ENCODE peak calls at places on chromosomes 2 and 18, in eight cellular contexts. R is lower leg skin, B is fibroblast of the aortic adventitia, C is lower lobe of right lung, P is colonic mucosa, U is neuronal stem cell, K is cardiac fibroblast, F is right lobe of liver. A is an unnamed sample.

GRCh38 chr2:240121190-240121589 is 14.9 kb downstream of the COPS9 start:
- DNase-seq in R (no peak), B (no peak), C (no peak), P (no peak), U (no peak), K (no peak), F (no peak), A (no peak)

GRCh38 chr2:226583715-226584114 is 215.9 kb downstream of the IRS1 start:
- DNase-seq in R (no peak), B (peak), C (no peak), P (no peak), U (no peak), K (peak), F (no peak), A (peak)

GRCh38 chr2:8966123-8966908 is 37.2 kb downstream of the MBOAT2 start:
- DNase-seq in R (no peak), B (peak), C (no peak), P (no peak), U (no peak), K (peak), F (no peak), A (no peak)

GRCh38 chr2:162125138-162125537 is 26.9 kb downstream of the GCG start:
- DNase-seq in R (no peak), B (no peak), C (no peak), P (no peak), U (no peak), K (no peak), F (no peak), A (no peak)

GRCh38 chr2:204751472-204751871 is 206.2 kb downstream of the PARD3B start:
- DNase-seq in R (no peak), B (no peak), C (no peak), P (no peak), U (no peak), K (no peak), F (no peak), A (no peak)

GRCh38 chr2:36562245-36562644 is 35.7 kb downstream of the FEZ2 start:
- DNase-seq in R (no peak), B (peak), C (no peak), P (no peak), U (no peak), K (peak), F (no peak), A (no peak)

GRCh38 chr18:615773-616172 is 19.0 kb downstream of the CLUL1 start:
- DNase-seq in R (no peak), B (no peak), C (no peak), P (no peak), U (no peak), K (no peak), F (no peak), A (no peak)

GRCh38 chr2:227864161-227864756 is 7.2 kb upstream of the DAW1 start:
- DNase-seq in R (no peak), B (peak), C (no peak), P (no peak), U (no peak), K (peak), F (no peak), A (peak)

GRCh38 chr2:26654061-26654340 is 12.8 kb upstream of the CIB4 start:
- DNase-seq in R (peak), B (no peak), C (no peak), P (no peak), U (no peak), K (no peak), F (no peak), A (no peak)

GRCh38 chr2:11073791-11074190 is 81.5 kb upstream of the SLC66A3 start:
- DNase-seq in R (peak), B (peak), C (no peak), P (no peak), U (no peak), K (peak), F (no peak), A (no peak)

GRCh38 chr2:231900486-231900942 is 25.7 kb downstream of the NPPC start:
- DNase-seq in R (peak), B (peak), C (peak), P (peak), U (peak), K (peak), F (peak), A (no peak)

DNA sequence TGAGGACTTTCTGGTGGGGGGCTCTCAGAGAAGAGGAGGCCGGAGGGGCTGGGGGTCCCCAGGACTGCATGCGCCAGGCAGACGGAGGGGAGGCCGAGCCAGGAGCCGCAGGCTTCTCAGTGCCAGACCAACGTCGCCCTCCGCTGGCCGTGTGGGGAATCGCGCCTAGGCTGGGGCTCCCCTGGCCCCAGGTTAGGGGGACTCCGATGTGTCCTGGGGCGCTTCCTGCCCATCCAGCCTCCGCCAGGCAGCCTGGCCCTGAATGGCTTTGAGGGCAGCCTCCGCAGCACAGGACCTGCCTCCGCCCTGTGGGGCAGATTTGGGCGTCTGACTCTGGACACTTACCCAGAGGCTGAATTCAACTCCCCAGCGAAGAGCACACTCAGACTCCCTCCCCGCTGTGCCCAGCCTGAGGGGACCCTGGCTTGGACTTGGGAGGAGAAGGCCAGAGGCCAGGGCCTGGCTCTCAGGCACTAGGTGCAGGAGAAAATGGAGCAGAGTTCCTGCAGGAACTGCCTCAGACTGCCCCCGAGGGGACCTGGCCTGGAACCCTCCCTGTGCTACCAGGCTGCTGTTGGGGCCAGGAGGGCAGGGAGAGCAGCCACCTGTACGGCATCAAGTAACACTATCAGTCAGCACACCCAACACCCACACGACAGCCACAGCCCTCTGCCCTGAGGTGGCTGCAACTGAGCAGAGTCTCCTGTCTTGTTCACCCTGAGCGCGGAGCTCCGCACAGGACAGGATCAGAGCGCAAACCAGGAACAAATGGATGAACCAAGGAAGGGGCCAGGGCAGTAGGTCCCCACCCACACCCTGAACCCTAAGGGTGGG is 621 bp upstream of the TEKT4 start:
- DNase-seq in R (no peak), B (no peak), C (peak), P (no peak), U (no peak), K (no peak), F (no peak), A (no peak)
- H3K4me3 ChIP-seq in R (no peak), B (no peak), C (no peak), P (no peak), U (no peak), K (no peak), F (no peak), A (no peak)

DNA sequence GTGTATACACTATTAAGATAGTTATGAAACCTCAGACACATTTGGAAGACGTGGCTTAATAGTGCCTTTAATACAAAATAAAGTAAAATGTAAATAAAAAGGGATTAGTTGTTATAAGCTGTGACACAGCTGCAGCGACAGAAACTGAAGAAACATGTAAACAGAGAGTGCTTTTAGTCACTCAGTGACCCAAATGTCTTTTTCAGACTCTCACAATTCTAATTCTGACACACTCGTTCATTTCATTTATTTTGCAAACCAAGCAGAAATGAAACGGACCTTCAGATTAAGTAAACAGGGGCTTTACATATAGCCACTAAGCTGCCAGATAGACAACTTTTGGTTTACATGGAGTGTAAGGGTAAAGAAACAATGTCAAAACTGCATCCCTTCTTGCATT is 181.0 kb upstream of the ETAA1 start:
- DNase-seq in R (no peak), B (no peak), C (no peak), P (no peak), U (no peak), K (no peak), F (no peak), A (no peak)
- H3K4me3 ChIP-seq in R (no peak), B (no peak), C (no peak), P (no peak), U (no peak), K (no peak), F (no peak), A (no peak)

GRCh38 chr2:219041252-219041651 is at the start of gene CFAP65:
- DNase-seq in R (no peak), B (peak), C (no peak), P (peak), U (peak), K (peak), F (no peak), A (no peak)
- H3K4me3 ChIP-seq in R (no peak), B (peak), C (peak), P (no peak), U (peak), K (peak), F (no peak), A (peak)

GRCh38 chr2:102186676-102187190 is at the start of gene IL1RL2:
- DNase-seq in R (peak), B (peak), C (peak), P (peak), U (no peak), K (no peak), F (peak), A (no peak)
- H3K4me3 ChIP-seq in R (peak), B (peak), C (peak), P (peak), U (no peak), K (peak), F (peak), A (peak)

A was measured in AG09309.